ENCODE peak calls at places on chromosomes 3 and 15, in five cellular contexts. V, Z, D, P and I are unnamed samples.

GRCh38 chr15:96948981-96949380 is 618.5 kb downstream of the NR2F2 start:
- DNase-seq in V (no peak), Z (peak), D (no peak), P (no peak), I (no peak)

GRCh38 chr15:66505818-66506217 is 692 bp downstream of the ZWILCH start:
- DNase-seq in V (no peak), Z (no peak), D (no peak), P (no peak), I (no peak)

GRCh38 chr3:12303532-12303931 is 14.7 kb downstream of the PPARG start:
- DNase-seq in V (peak), Z (peak), D (no peak), P (peak), I (no peak)

GRCh38 chr15:47570044-47570443 is 147.3 kb upstream of the SEMA6D start:
- DNase-seq in V (no peak), Z (no peak), D (no peak), P (no peak), I (no peak)

GRCh38 chr15:60389261-60390077 is 8.3 kb downstream of the ANXA2 start:
- DNase-seq in V (peak), Z (peak), D (no peak), P (no peak), I (no peak)

GRCh38 chr15:34855397-34855796 is 60.0 kb upstream of the ACTC1 start:
- DNase-seq in V (peak), Z (peak), D (no peak), P (peak), I (no peak)

GRCh38 chr15:87142096-87142495 is 1062.4 kb downstream of the AGBL1 start:
- DNase-seq in V (no peak), Z (no peak), D (no peak), P (no peak), I (no peak)

GRCh38 chr3:130480736-130481135 is 36.2 kb upstream of the COL6A6 start:
- DNase-seq in V (peak), Z (peak), D (no peak), P (peak), I (peak)

GRCh38 chr3:107985496-107985895 is 105.3 kb downstream of the CD47 start:
- DNase-seq in V (no peak), Z (peak), D (no peak), P (no peak), I (no peak)

DNA sequence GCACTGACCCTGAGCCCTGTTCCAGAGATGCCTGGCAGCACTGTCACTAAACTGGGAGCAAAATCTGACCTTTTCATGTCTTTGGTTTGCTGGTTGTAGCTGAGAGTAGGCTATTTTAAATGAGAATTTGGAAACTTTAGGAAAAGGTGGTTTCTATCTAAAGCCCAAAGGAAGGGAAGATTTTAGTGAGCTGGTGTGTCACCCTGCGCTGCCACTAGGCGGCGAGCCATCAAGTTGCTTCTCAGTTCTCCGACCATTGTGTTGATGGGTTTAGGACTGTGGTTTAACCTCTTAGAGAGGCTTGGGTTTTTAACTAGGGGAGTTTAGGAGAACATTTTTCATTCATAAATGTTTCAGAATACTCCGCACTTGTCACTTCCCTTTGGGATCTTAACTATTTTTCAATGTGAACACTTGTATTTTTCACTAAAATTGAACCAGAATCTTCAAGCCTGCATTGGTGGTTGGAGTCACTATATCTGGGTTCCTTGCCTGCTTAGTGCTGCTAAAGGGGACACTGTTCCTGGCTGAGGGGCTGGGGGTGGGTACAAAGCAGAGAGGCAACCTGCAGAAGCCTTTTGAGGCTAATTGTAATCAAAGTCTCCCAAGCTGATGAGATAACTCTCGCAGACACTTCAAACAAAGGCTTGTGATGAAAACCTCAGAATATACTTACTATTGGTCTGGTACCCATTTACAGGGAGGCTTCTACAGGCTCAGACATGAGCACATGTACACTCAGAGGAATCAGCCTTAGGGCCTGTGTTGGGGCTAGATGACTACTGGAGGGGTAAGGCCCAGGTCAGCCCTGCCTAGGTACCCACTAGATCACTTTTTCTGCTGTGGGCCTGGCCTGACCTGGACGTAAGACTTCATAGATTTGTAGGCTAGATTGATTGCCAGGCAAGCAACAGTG is 16.8 kb downstream of the EXOSC7 start:
- DNase-seq in V (peak), Z (peak), D (no peak), P (no peak), I (peak)
- TF ChIP-seq CTCF in V (peak), Z (peak), D (peak), P (peak), I (peak)

GRCh38 chr3:182258538-182259177 is 534.6 kb upstream of the ATP11B start:
- DNase-seq in V (peak), Z (peak), D (peak), P (no peak), I (no peak)
- TF ChIP-seq CTCF in V (peak), Z (peak), D (peak), P (peak), I (peak)

GRCh38 chr3:184229424-184230080 is at the start of gene VWA5B2:
- DNase-seq in V (no peak), Z (no peak), D (no peak), P (peak), I (peak)
- TF ChIP-seq CTCF in V (no peak), Z (no peak), D (no peak), P (peak), I (peak)

GRCh38 chr3:135237371-135237770 is 442.3 kb downstream of the EPHB1 start:
- DNase-seq in V (no peak), Z (no peak), D (no peak), P (no peak), I (no peak)
- TF ChIP-seq CTCF in V (no peak), Z (no peak), D (no peak), P (no peak), I (no peak)

GRCh38 chr3:123597561-123597960 is 12.7 kb upstream of the HACD2 start:
- DNase-seq in V (no peak), Z (no peak), D (no peak), P (no peak), I (no peak)
- TF ChIP-seq CTCF in V (no peak), Z (no peak), D (no peak), P (no peak), I (no peak)

DNA sequence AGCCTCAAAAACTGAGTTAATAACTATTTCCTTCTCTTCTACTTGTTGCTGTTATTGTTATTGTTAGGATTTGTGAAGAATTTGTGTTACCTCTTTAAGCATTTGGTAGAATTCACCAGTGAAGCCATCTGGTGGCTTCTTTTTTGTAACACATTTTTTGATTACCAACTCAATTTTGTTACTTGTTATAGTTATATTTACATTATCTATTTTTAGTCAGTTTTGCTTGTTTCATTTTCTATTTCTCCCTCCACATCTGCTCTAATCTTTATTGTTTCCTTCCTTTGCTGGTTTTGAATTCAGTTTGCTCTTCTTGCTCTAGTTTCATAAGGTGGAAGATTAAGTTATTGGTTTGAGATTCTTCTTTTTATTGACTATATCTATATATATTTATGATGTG is 3.7 kb upstream of the SLC9C1 start:
- DNase-seq in V (no peak), Z (no peak), D (no peak), P (no peak), I (no peak)
- TF ChIP-seq CTCF in V (no peak), Z (no peak), D (no peak), P (no peak), I (no peak)

GRCh38 chr15:91113036-91113435 is 13.0 kb downstream of the SV2B start:
- DNase-seq in V (no peak), Z (no peak), D (no peak), P (no peak), I (no peak)

GRCh38 chr15:91118796-91119590 is 18.9 kb downstream of the SV2B start:
- DNase-seq in V (no peak), Z (no peak), D (no peak), P (no peak), I (no peak)

GRCh38 chr15:91117375-91117774 is 17.3 kb downstream of the SV2B start:
- DNase-seq in V (no peak), Z (no peak), D (no peak), P (no peak), I (no peak)

GRCh38 chr15:91114301-91114700 is 14.2 kb downstream of the SV2B start:
- DNase-seq in V (no peak), Z (no peak), D (no peak), P (no peak), I (no peak)

GRCh38 chr15:91116379-91117067 is 16.5 kb downstream of the SV2B start:
- DNase-seq in V (peak), Z (peak), D (no peak), P (no peak), I (no peak)
- TF ChIP-seq CTCF in V (no peak), Z (no peak), D (no peak), P (no peak), I (no peak)

GRCh38 chr15:40762919-40763800 is 708 bp upstream of the GCHFR start:
- DNase-seq in V (peak), Z (peak), D (no peak), P (peak), I (no peak)

GRCh38 chr15:40766194-40766830 is 2.4 kb downstream of the GCHFR start:
- DNase-seq in V (no peak), Z (peak), D (no peak), P (peak), I (no peak)

GRCh38 chr15:40764766-40765136 is 883 bp downstream of the GCHFR start:
- DNase-seq in V (no peak), Z (no peak), D (no peak), P (no peak), I (no peak)

GRCh38 chr15:40766906-40767837 is 2.6 kb upstream of the C15orf62 start:
- DNase-seq in V (peak), Z (peak), D (no peak), P (peak), I (no peak)

GRCh38 chr15:40763801-40764765 is at the start of gene GCHFR:
- DNase-seq in V (peak), Z (peak), D (no peak), P (peak), I (peak)
- TF ChIP-seq CTCF in V (peak), Z (peak), D (no peak), P (peak), I (peak)

DNA sequence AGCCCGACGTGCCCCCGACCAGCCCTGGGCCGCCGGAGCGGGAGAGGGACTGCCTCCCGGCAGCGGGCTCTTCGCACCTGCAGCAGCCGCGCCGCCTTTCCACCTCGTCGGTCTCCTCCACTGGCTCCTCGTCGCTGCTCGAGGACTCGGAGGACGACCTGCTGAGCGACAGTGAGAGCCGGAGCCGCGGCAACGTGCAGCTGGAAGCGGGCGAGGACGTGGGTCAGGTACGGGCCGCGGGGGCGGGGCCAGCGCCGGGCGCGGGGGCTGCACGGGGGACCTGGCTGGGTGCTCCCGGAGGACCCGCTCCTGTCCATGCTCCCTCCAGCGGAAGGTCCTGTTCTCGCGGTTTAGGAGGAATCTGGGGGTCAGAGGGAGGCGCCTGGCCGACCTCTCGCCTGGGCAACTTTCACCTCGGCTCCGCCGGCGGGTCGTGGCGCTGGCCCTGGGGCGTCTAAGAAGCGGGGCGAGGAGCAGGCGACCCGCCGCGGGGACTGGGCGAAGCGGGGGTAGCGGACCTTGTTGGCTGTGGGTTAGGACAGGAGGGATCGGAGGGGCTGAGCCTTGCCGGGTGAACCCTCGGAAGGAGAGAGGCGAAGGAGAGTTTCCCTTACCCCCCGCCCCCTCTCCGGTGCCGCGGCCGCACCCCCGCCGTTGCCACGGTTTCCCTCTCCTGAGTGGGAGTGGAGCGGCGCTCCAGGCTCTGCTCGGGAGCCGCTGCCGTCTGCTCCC is 682 bp downstream of the ITPKA start:
- DNase-seq in V (no peak), Z (no peak), D (no peak), P (no peak), I (peak)
- TF ChIP-seq CTCF in V (no peak), Z (no peak), D (no peak), P (no peak), I (peak)

GRCh38 chr3:146637871-146638270 is 32.7 kb upstream of the PLSCR5 start:
- DNase-seq in V (no peak), Z (no peak), D (no peak), P (no peak), I (no peak)

GRCh38 chr3:146636881-146637280 is 31.7 kb upstream of the PLSCR5 start:
- DNase-seq in V (no peak), Z (no peak), D (no peak), P (no peak), I (no peak)

GRCh38 chr3:146640955-146641867 is 36.1 kb upstream of the PLSCR5 start:
- DNase-seq in V (peak), Z (peak), D (no peak), P (peak), I (no peak)

GRCh38 chr3:146640361-146640760 is 35.2 kb upstream of the PLSCR5 start:
- DNase-seq in V (no peak), Z (no peak), D (no peak), P (no peak), I (no peak)

GRCh38 chr3:146638718-146639117 is 33.6 kb upstream of the PLSCR5 start:
- DNase-seq in V (peak), Z (no peak), D (no peak), P (no peak), I (no peak)
- TF ChIP-seq CTCF in V (peak), Z (peak), D (no peak), P (peak), I (peak)